ENCODE peak calls at places on chromosomes 13 and 19, in four cellular contexts. S is mucosa of descending colon, R is left ventricle myocardium inferior, T is thoracic aorta. C is an unnamed sample.

GRCh38 chr19:41882568-41883462 is at the start of gene ARHGEF1:
- DNase-seq in S (peak), R (peak), T (no peak), C (no peak)

GRCh38 chr13:112645327-112645914 is 44.4 kb upstream of the ATP11A start:
- DNase-seq in S (no peak), R (no peak), T (no peak), C (no peak)

GRCh38 chr13:113763254-113763653 is 4.2 kb downstream of the TMEM255B start:
- DNase-seq in S (no peak), R (no peak), T (no peak), C (no peak)

GRCh38 chr19:11581740-11582139 is 4.3 kb upstream of the ACP5 start:
- DNase-seq in S (no peak), R (no peak), T (no peak), C (no peak)

GRCh38 chr19:1986357-1987162 is 29.0 kb downstream of the BTBD2 start:
- DNase-seq in S (no peak), R (no peak), T (no peak), C (no peak)

GRCh38 chr19:45878043-45878794 is 7.7 kb downstream of the IRF2BP1 start:
- DNase-seq in S (peak), R (no peak), T (no peak), C (no peak)

GRCh38 chr13:47066261-47066660 is 169.4 kb upstream of the HTR2A start:
- DNase-seq in S (no peak), R (no peak), T (no peak), C (no peak)

GRCh38 chr19:1373534-1374249 is 10.0 kb upstream of the NDUFS7 start:
- DNase-seq in S (no peak), R (peak), T (no peak), C (no peak)

GRCh38 chr13:80337011-80337688 is 3.8 kb downstream of the SPRY2 start:
- DNase-seq in S (peak), R (no peak), T (no peak), C (peak)

GRCh38 chr19:13839193-13839937 is 37.6 kb upstream of the NANOS3 start:
- DNase-seq in S (peak), R (peak), T (no peak), C (no peak)

GRCh38 chr13:19587635-19588300 is 26.4 kb upstream of the TPTE2 start:
- DNase-seq in S (no peak), R (no peak), T (no peak), C (no peak)

GRCh38 chr13:71813187-71813586 is 53.8 kb downstream of the DACH1 start:
- DNase-seq in S (no peak), R (no peak), T (no peak), C (no peak)

GRCh38 chr13:48930933-48931332 is 44.8 kb upstream of the FNDC3A start:
- DNase-seq in S (no peak), R (no peak), T (no peak), C (no peak)

GRCh38 chr19:12202250-12202649 is 39.4 kb downstream of the ZNF136 start:
- DNase-seq in S (peak), R (peak), T (no peak), C (no peak)

GRCh38 chr19:52230685-52231084 is 38.7 kb upstream of the ZNF766 start:
- DNase-seq in S (no peak), R (no peak), T (no peak), C (no peak)
- TF ChIP-seq CTCF in S (no peak), R (no peak), T (no peak), C (no peak)

GRCh38 chr19:44587863-44588752 is 25.3 kb upstream of the IGSF23 start:
- DNase-seq in S (no peak), R (no peak), T (no peak), C (no peak)
- TF ChIP-seq CTCF in S (no peak), R (peak), T (no peak), C (no peak)

GRCh38 chr19:7657047-7657779 is 11.6 kb upstream of the RETN start:
- DNase-seq in S (no peak), R (no peak), T (no peak), C (no peak)

GRCh38 chr19:7658219-7658686 is 10.6 kb upstream of the RETN start:
- DNase-seq in S (no peak), R (no peak), T (no peak), C (no peak)

GRCh38 chr19:7663711-7664110 is 5.1 kb upstream of the RETN start:
- DNase-seq in S (no peak), R (no peak), T (no peak), C (no peak)

GRCh38 chr19:7665076-7665475 is 3.8 kb upstream of the RETN start:
- DNase-seq in S (no peak), R (no peak), T (no peak), C (no peak)

GRCh38 chr19:7662657-7663056 is 6.2 kb upstream of the RETN start:
- DNase-seq in S (no peak), R (no peak), T (no peak), C (no peak)
- TF ChIP-seq CTCF in S (no peak), R (no peak), T (no peak), C (no peak)

GRCh38 chr13:26379831-26380230 is 125.9 kb downstream of the CDK8 start:
- DNase-seq in S (no peak), R (no peak), T (no peak), C (no peak)

GRCh38 chr13:26380930-26381329 is 127.0 kb downstream of the CDK8 start:
- DNase-seq in S (no peak), R (no peak), T (no peak), C (no peak)

GRCh38 chr13:26378116-26378515 is 124.2 kb downstream of the CDK8 start:
- DNase-seq in S (no peak), R (no peak), T (no peak), C (no peak)

GRCh38 chr13:26376430-26376829 is 122.5 kb downstream of the CDK8 start:
- DNase-seq in S (no peak), R (no peak), T (no peak), C (no peak)

GRCh38 chr13:26377038-26377437 is 123.1 kb downstream of the CDK8 start:
- DNase-seq in S (no peak), R (no peak), T (no peak), C (peak)
- TF ChIP-seq CTCF in S (no peak), R (peak), T (peak), C (peak)